ENCODE peak calls at places on chromosomes 12 and 14, in eight cellular contexts. One of them, this sample, is unnamed.

GRCh38 chr12:23303821-23304220 is 645.6 kb downstream of the SOX5 start:
- DNase-seq in T-cell: no peak
- DNase-seq in fibroblast of the aortic adventitia: no peak
- DNase-seq in naive thymus-derived CD4-positive, alpha-beta T cell: no peak
- DNase-seq in NB4: no peak
- DNase-seq in iris pigment epithelial cell: no peak
- DNase-seq in NCI-H2081: no peak
- DNase-seq in KBM-7: no peak
- DNase-seq in this sample: no peak

GRCh38 chr12:96210376-96211055 is 16.3 kb downstream of the ELK3 start:
- DNase-seq in iris pigment epithelial cell: no peak
- DNase-seq in fibroblast of the aortic adventitia: no peak
- DNase-seq in T-cell: peak
- DNase-seq in NCI-H2081: no peak
- DNase-seq in KBM-7: no peak
- DNase-seq in NB4: no peak
- DNase-seq in naive thymus-derived CD4-positive, alpha-beta T cell: no peak
- DNase-seq in this sample: no peak

GRCh38 chr12:89731614-89732013 is 23.0 kb upstream of the ATP2B1 start:
- DNase-seq in naive thymus-derived CD4-positive, alpha-beta T cell: no peak
- DNase-seq in iris pigment epithelial cell: peak
- DNase-seq in T-cell: no peak
- DNase-seq in NB4: peak
- DNase-seq in NCI-H2081: no peak
- DNase-seq in KBM-7: no peak
- DNase-seq in fibroblast of the aortic adventitia: peak
- DNase-seq in this sample: peak

GRCh38 chr12:27177716-27178115 is 66.4 kb upstream of the STK38L start:
- DNase-seq in NB4: peak
- DNase-seq in naive thymus-derived CD4-positive, alpha-beta T cell: no peak
- DNase-seq in T-cell: no peak
- DNase-seq in fibroblast of the aortic adventitia: peak
- DNase-seq in NCI-H2081: no peak
- DNase-seq in KBM-7: no peak
- DNase-seq in iris pigment epithelial cell: peak
- DNase-seq in this sample: peak

GRCh38 chr14:71538288-71538687 is 393.9 kb upstream of the RGS6 start:
- DNase-seq in naive thymus-derived CD4-positive, alpha-beta T cell: no peak
- DNase-seq in fibroblast of the aortic adventitia: no peak
- DNase-seq in NB4: no peak
- DNase-seq in NCI-H2081: no peak
- DNase-seq in T-cell: no peak
- DNase-seq in KBM-7: no peak
- DNase-seq in iris pigment epithelial cell: no peak
- DNase-seq in this sample: no peak

GRCh38 chr12:99521664-99522063 is 125.9 kb upstream of the GARIN6 start:
- DNase-seq in NB4: no peak
- DNase-seq in naive thymus-derived CD4-positive, alpha-beta T cell: no peak
- DNase-seq in iris pigment epithelial cell: no peak
- DNase-seq in T-cell: no peak
- DNase-seq in fibroblast of the aortic adventitia: no peak
- DNase-seq in KBM-7: no peak
- DNase-seq in NCI-H2081: no peak
- DNase-seq in this sample: no peak

GRCh38 chr12:34212651-34213050 is 190.4 kb downstream of the ALG10 start:
- DNase-seq in fibroblast of the aortic adventitia: no peak
- DNase-seq in NB4: no peak
- DNase-seq in naive thymus-derived CD4-positive, alpha-beta T cell: no peak
- DNase-seq in NCI-H2081: no peak
- DNase-seq in iris pigment epithelial cell: no peak
- DNase-seq in KBM-7: no peak
- DNase-seq in T-cell: no peak
- DNase-seq in this sample: no peak

GRCh38 chr14:68462683-68463082 is 330.2 kb downstream of the ZFP36L1 start:
- DNase-seq in KBM-7: no peak
- DNase-seq in NB4: no peak
- DNase-seq in T-cell: no peak
- DNase-seq in naive thymus-derived CD4-positive, alpha-beta T cell: no peak
- DNase-seq in NCI-H2081: no peak
- DNase-seq in fibroblast of the aortic adventitia: no peak
- DNase-seq in iris pigment epithelial cell: peak
- DNase-seq in this sample: peak

GRCh38 chr12:12007001-12007712 is 63.6 kb upstream of the BCL2L14 start:
- DNase-seq in T-cell: peak
- DNase-seq in naive thymus-derived CD4-positive, alpha-beta T cell: no peak
- DNase-seq in NCI-H2081: no peak
- DNase-seq in iris pigment epithelial cell: peak
- DNase-seq in NB4: peak
- DNase-seq in fibroblast of the aortic adventitia: no peak
- DNase-seq in KBM-7: no peak
- DNase-seq in this sample: peak

GRCh38 chr14:33647385-33647786 is 303.5 kb downstream of the EGLN3 start:
- DNase-seq in KBM-7: no peak
- DNase-seq in naive thymus-derived CD4-positive, alpha-beta T cell: no peak
- DNase-seq in NCI-H2081: no peak
- DNase-seq in NB4: peak
- DNase-seq in iris pigment epithelial cell: peak
- DNase-seq in T-cell: no peak
- DNase-seq in fibroblast of the aortic adventitia: peak
- DNase-seq in this sample: peak

GRCh38 chr14:54627325-54627717 is 60.4 kb downstream of the SAMD4A start:
- DNase-seq in NCI-H2081: no peak
- DNase-seq in iris pigment epithelial cell: peak
- DNase-seq in naive thymus-derived CD4-positive, alpha-beta T cell: no peak
- DNase-seq in KBM-7: no peak
- DNase-seq in T-cell: no peak
- DNase-seq in fibroblast of the aortic adventitia: peak
- DNase-seq in NB4: no peak
- DNase-seq in this sample: no peak

GRCh38 chr12:112841891-112842290 is 50.3 kb downstream of the RPH3A start:
- DNase-seq in KBM-7: no peak
- DNase-seq in T-cell: no peak
- DNase-seq in fibroblast of the aortic adventitia: peak
- DNase-seq in NCI-H2081: no peak
- DNase-seq in naive thymus-derived CD4-positive, alpha-beta T cell: no peak
- DNase-seq in iris pigment epithelial cell: peak
- DNase-seq in NB4: no peak
- DNase-seq in this sample: peak

GRCh38 chr14:55582741-55583140 is 2.7 kb downstream of the KTN1 start:
- DNase-seq in NB4: peak
- DNase-seq in iris pigment epithelial cell: no peak
- DNase-seq in NCI-H2081: no peak
- DNase-seq in fibroblast of the aortic adventitia: no peak
- DNase-seq in naive thymus-derived CD4-positive, alpha-beta T cell: no peak
- DNase-seq in KBM-7: peak
- DNase-seq in T-cell: no peak
- DNase-seq in this sample: no peak

GRCh38 chr14:105304565-105304964 is 3.8 kb upstream of the BRF1 start:
- DNase-seq in fibroblast of the aortic adventitia: no peak
- DNase-seq in T-cell: no peak
- DNase-seq in iris pigment epithelial cell: no peak
- DNase-seq in NB4: no peak
- DNase-seq in naive thymus-derived CD4-positive, alpha-beta T cell: no peak
- DNase-seq in KBM-7: no peak
- DNase-seq in NCI-H2081: no peak
- DNase-seq in this sample: no peak

GRCh38 chr12:25715147-25715546 is 162.1 kb upstream of the LMNTD1 start:
- DNase-seq in naive thymus-derived CD4-positive, alpha-beta T cell: no peak
- DNase-seq in NCI-H2081: no peak
- DNase-seq in KBM-7: no peak
- DNase-seq in T-cell: no peak
- DNase-seq in fibroblast of the aortic adventitia: peak
- DNase-seq in iris pigment epithelial cell: no peak
- DNase-seq in NB4: no peak
- DNase-seq in this sample: no peak

GRCh38 chr12:22856120-22856699 is 231.2 kb downstream of the ETNK1 start:
- DNase-seq in KBM-7: peak
- DNase-seq in T-cell: no peak
- DNase-seq in NCI-H2081: peak
- DNase-seq in naive thymus-derived CD4-positive, alpha-beta T cell: no peak
- DNase-seq in iris pigment epithelial cell: peak
- DNase-seq in NB4: peak
- DNase-seq in fibroblast of the aortic adventitia: peak
- DNase-seq in this sample: peak

GRCh38 chr14:72717220-72717619 is 176.7 kb downstream of the DPF3 start:
- DNase-seq in NCI-H2081: no peak
- DNase-seq in T-cell: no peak
- DNase-seq in iris pigment epithelial cell: no peak
- DNase-seq in KBM-7: no peak
- DNase-seq in fibroblast of the aortic adventitia: no peak
- DNase-seq in NB4: no peak
- DNase-seq in naive thymus-derived CD4-positive, alpha-beta T cell: no peak
- DNase-seq in this sample: no peak

GRCh38 chr12:89384050-89384749 is 31.9 kb upstream of the DUSP6 start:
- DNase-seq in iris pigment epithelial cell: peak
- DNase-seq in KBM-7: peak
- DNase-seq in fibroblast of the aortic adventitia: peak
- DNase-seq in T-cell: no peak
- DNase-seq in naive thymus-derived CD4-positive, alpha-beta T cell: no peak
- DNase-seq in NB4: peak
- DNase-seq in NCI-H2081: peak
- DNase-seq in this sample: peak

GRCh38 chr14:58427289-58428010 is at the start of the genes KIAA0586 and TIMM9:
- DNase-seq in fibroblast of the aortic adventitia: peak
- DNase-seq in T-cell: peak
- DNase-seq in NCI-H2081: peak
- DNase-seq in KBM-7: peak
- DNase-seq in NB4: peak
- DNase-seq in iris pigment epithelial cell: peak
- DNase-seq in naive thymus-derived CD4-positive, alpha-beta T cell: peak
- DNase-seq in this sample: peak

GRCh38 chr14:26522985-26523384 is 74.8 kb downstream of the NOVA1 start:
- DNase-seq in NCI-H2081: no peak
- DNase-seq in KBM-7: no peak
- DNase-seq in NB4: no peak
- DNase-seq in fibroblast of the aortic adventitia: peak
- DNase-seq in T-cell: no peak
- DNase-seq in naive thymus-derived CD4-positive, alpha-beta T cell: no peak
- DNase-seq in iris pigment epithelial cell: peak
- DNase-seq in this sample: peak

GRCh38 chr12:78208106-78208505 is 377.4 kb downstream of the NAV3 start:
- DNase-seq in T-cell: no peak
- DNase-seq in naive thymus-derived CD4-positive, alpha-beta T cell: no peak
- DNase-seq in NB4: no peak
- DNase-seq in NCI-H2081: no peak
- DNase-seq in iris pigment epithelial cell: no peak
- DNase-seq in KBM-7: no peak
- DNase-seq in fibroblast of the aortic adventitia: no peak
- DNase-seq in this sample: no peak

GRCh38 chr12:5388581-5389535 is 43.0 kb upstream of the NTF3 start:
- DNase-seq in T-cell: no peak
- DNase-seq in naive thymus-derived CD4-positive, alpha-beta T cell: no peak
- DNase-seq in KBM-7: no peak
- DNase-seq in iris pigment epithelial cell: no peak
- DNase-seq in NB4: no peak
- DNase-seq in fibroblast of the aortic adventitia: no peak
- DNase-seq in NCI-H2081: no peak
- DNase-seq in this sample: no peak

GRCh38 chr12:112963227-112963861 is 15.0 kb upstream of the OAS2 start:
- DNase-seq in iris pigment epithelial cell: no peak
- DNase-seq in NB4: no peak
- DNase-seq in NCI-H2081: no peak
- DNase-seq in KBM-7: no peak
- DNase-seq in naive thymus-derived CD4-positive, alpha-beta T cell: no peak
- DNase-seq in fibroblast of the aortic adventitia: no peak
- DNase-seq in T-cell: no peak
- DNase-seq in this sample: no peak

GRCh38 chr12:120051535-120051934 is 62.5 kb downstream of the BICDL1 start:
- DNase-seq in fibroblast of the aortic adventitia: no peak
- DNase-seq in naive thymus-derived CD4-positive, alpha-beta T cell: no peak
- DNase-seq in KBM-7: no peak
- DNase-seq in NB4: no peak
- DNase-seq in NCI-H2081: no peak
- DNase-seq in iris pigment epithelial cell: no peak
- DNase-seq in T-cell: no peak
- DNase-seq in this sample: no peak

GRCh38 chr12:122228092-122228491 is 2.2 kb upstream of the DIABLO start:
- DNase-seq in NB4: no peak
- DNase-seq in KBM-7: no peak
- DNase-seq in NCI-H2081: no peak
- DNase-seq in naive thymus-derived CD4-positive, alpha-beta T cell: no peak
- DNase-seq in T-cell: no peak
- DNase-seq in fibroblast of the aortic adventitia: no peak
- DNase-seq in iris pigment epithelial cell: no peak
- DNase-seq in this sample: no peak

GRCh38 chr12:131102493-131102931 is 148.8 kb downstream of the ADGRD1 start:
- DNase-seq in KBM-7: no peak
- DNase-seq in fibroblast of the aortic adventitia: no peak
- DNase-seq in naive thymus-derived CD4-positive, alpha-beta T cell: no peak
- DNase-seq in NB4: no peak
- DNase-seq in iris pigment epithelial cell: no peak
- DNase-seq in NCI-H2081: no peak
- DNase-seq in T-cell: no peak
- DNase-seq in this sample: no peak

GRCh38 chr14:95300697-95301526 is 18.8 kb downstream of the CLMN start:
- DNase-seq in iris pigment epithelial cell: no peak
- DNase-seq in fibroblast of the aortic adventitia: no peak
- DNase-seq in NCI-H2081: no peak
- DNase-seq in NB4: no peak
- DNase-seq in KBM-7: no peak
- DNase-seq in naive thymus-derived CD4-positive, alpha-beta T cell: no peak
- DNase-seq in T-cell: no peak
- DNase-seq in this sample: no peak

GRCh38 chr12:95385646-95386045 is 88.3 kb upstream of the METAP2 start:
- DNase-seq in iris pigment epithelial cell: peak
- DNase-seq in KBM-7: no peak
- DNase-seq in fibroblast of the aortic adventitia: peak
- DNase-seq in NCI-H2081: no peak
- DNase-seq in T-cell: no peak
- DNase-seq in naive thymus-derived CD4-positive, alpha-beta T cell: no peak
- DNase-seq in NB4: no peak
- DNase-seq in this sample: peak

GRCh38 chr12:109153711-109154434 is 37.5 kb downstream of the ACACB start:
- DNase-seq in naive thymus-derived CD4-positive, alpha-beta T cell: no peak
- DNase-seq in NB4: no peak
- DNase-seq in T-cell: no peak
- DNase-seq in NCI-H2081: no peak
- DNase-seq in KBM-7: peak
- DNase-seq in fibroblast of the aortic adventitia: no peak
- DNase-seq in iris pigment epithelial cell: no peak
- DNase-seq in this sample: no peak

GRCh38 chr12:2678416-2678815 is 116.4 kb upstream of the FKBP4 start:
- DNase-seq in NB4: no peak
- DNase-seq in naive thymus-derived CD4-positive, alpha-beta T cell: no peak
- DNase-seq in NCI-H2081: no peak
- DNase-seq in KBM-7: no peak
- DNase-seq in fibroblast of the aortic adventitia: no peak
- DNase-seq in iris pigment epithelial cell: no peak
- DNase-seq in T-cell: no peak
- DNase-seq in this sample: no peak

GRCh38 chr14:53399057-53399456 is 245.9 kb upstream of the DDHD1 start:
- DNase-seq in fibroblast of the aortic adventitia: peak
- DNase-seq in KBM-7: peak
- DNase-seq in NCI-H2081: no peak
- DNase-seq in NB4: peak
- DNase-seq in iris pigment epithelial cell: peak
- DNase-seq in naive thymus-derived CD4-positive, alpha-beta T cell: no peak
- DNase-seq in T-cell: no peak
- DNase-seq in this sample: peak

GRCh38 chr12:57476162-57476992 is 3.3 kb downstream of the ARHGAP9 start:
- DNase-seq in T-cell: peak
- DNase-seq in NB4: peak
- DNase-seq in iris pigment epithelial cell: no peak
- DNase-seq in naive thymus-derived CD4-positive, alpha-beta T cell: peak
- DNase-seq in fibroblast of the aortic adventitia: no peak
- DNase-seq in NCI-H2081: no peak
- DNase-seq in KBM-7: peak
- DNase-seq in this sample: no peak

GRCh38 chr12:64767495-64767894 is 8.3 kb upstream of the GNS start:
- DNase-seq in iris pigment epithelial cell: no peak
- DNase-seq in KBM-7: no peak
- DNase-seq in NCI-H2081: no peak
- DNase-seq in T-cell: no peak
- DNase-seq in NB4: no peak
- DNase-seq in naive thymus-derived CD4-positive, alpha-beta T cell: no peak
- DNase-seq in fibroblast of the aortic adventitia: no peak
- DNase-seq in this sample: no peak

GRCh38 chr14:61168126-61168525 is 113.0 kb downstream of the TMEM30B start:
- DNase-seq in iris pigment epithelial cell: no peak
- DNase-seq in T-cell: no peak
- DNase-seq in fibroblast of the aortic adventitia: no peak
- DNase-seq in KBM-7: no peak
- DNase-seq in NB4: no peak
- DNase-seq in NCI-H2081: no peak
- DNase-seq in naive thymus-derived CD4-positive, alpha-beta T cell: no peak
- DNase-seq in this sample: no peak